ENCODE peak calls at places on chromosome 16, in six cellular contexts. C, T, P, V, U and D are unnamed samples.

GRCh38 chr16:25135239-25135878 is 23.8 kb downstream of the LCMT1 start:
- DNase-seq in C (no peak), T (no peak), P (no peak), V (peak; percentile 63), U (no peak), D (no peak)

GRCh38 chr16:12891836-12892235 is 9.6 kb upstream of the SHISA9 start:
- DNase-seq in C (no peak), T (no peak), P (no peak), V (no peak), U (no peak), D (no peak)

GRCh38 chr16:55711959-55712876 is 56.4 kb downstream of the SLC6A2 start:
- DNase-seq in C (peak; percentile 59), T (no peak), P (peak; percentile 76), V (peak; percentile 7), U (peak; percentile 74), D (peak; percentile 85)

GRCh38 chr16:9256196-9256595 is 164.8 kb downstream of the HAPSTR1 start:
- DNase-seq in C (no peak), T (no peak), P (peak; percentile 56), V (no peak), U (no peak), D (peak; percentile 38)

GRCh38 chr16:4654387-4654901 is 29.8 kb downstream of the MGRN1 start:
- DNase-seq in C (no peak), T (no peak), P (peak; percentile 77), V (no peak), U (no peak), D (peak; percentile 45)

GRCh38 chr16:4176794-4177438 is 60.7 kb upstream of the ADCY9 start:
- DNase-seq in C (no peak), T (no peak), P (no peak), V (no peak), U (no peak), D (no peak)

GRCh38 chr16:79316004-79316458 is 284.5 kb downstream of the MAF start:
- DNase-seq in C (no peak), T (no peak), P (no peak), V (no peak), U (no peak), D (no peak)

GRCh38 chr16:54582631-54583250 is 296.2 kb upstream of the IRX3 start:
- DNase-seq in C (no peak), T (no peak), P (no peak), V (no peak), U (no peak), D (no peak)

GRCh38 chr16:23072084-23072599 is 77.1 kb downstream of the USP31 start:
- DNase-seq in C (peak; percentile 90), T (peak; percentile 66), P (peak; percentile 15), V (peak; percentile 23), U (peak; percentile 92), D (peak; percentile 93)

GRCh38 chr16:12609937-12610699 is 193.6 kb downstream of the CPPED1 start:
- DNase-seq in C (no peak), T (no peak), P (no peak), V (no peak), U (no peak), D (no peak)

GRCh38 chr16:89193021-89193575 is 7.2 kb downstream of the SLC22A31 start:
- DNase-seq in C (peak; percentile 46), T (no peak), P (peak; percentile 51), V (no peak), U (no peak), D (no peak)

GRCh38 chr16:87762071-87762571 is 3.7 kb downstream of the KLHDC4 start:
- DNase-seq in C (no peak), T (no peak), P (no peak), V (no peak), U (no peak), D (no peak)

GRCh38 chr16:13997526-13997925 is 73.6 kb upstream of the MRTFB start:
- DNase-seq in C (no peak), T (no peak), P (no peak), V (no peak), U (no peak), D (no peak)

GRCh38 chr16:86680661-86681439 is 102.5 kb downstream of the FOXL1 start:
- DNase-seq in C (no peak), T (no peak), P (no peak), V (no peak), U (peak; percentile 47), D (no peak)

GRCh38 chr16:84254080-84254479 is 14.3 kb upstream of the KCNG4 start:
- DNase-seq in C (no peak), T (no peak), P (no peak), V (no peak), U (no peak), D (no peak)

GRCh38 chr16:3638916-3639644 is 15.4 kb upstream of the DNASE1 start:
- DNase-seq in C (no peak), T (no peak), P (no peak), V (no peak), U (no peak), D (no peak)

DNA sequence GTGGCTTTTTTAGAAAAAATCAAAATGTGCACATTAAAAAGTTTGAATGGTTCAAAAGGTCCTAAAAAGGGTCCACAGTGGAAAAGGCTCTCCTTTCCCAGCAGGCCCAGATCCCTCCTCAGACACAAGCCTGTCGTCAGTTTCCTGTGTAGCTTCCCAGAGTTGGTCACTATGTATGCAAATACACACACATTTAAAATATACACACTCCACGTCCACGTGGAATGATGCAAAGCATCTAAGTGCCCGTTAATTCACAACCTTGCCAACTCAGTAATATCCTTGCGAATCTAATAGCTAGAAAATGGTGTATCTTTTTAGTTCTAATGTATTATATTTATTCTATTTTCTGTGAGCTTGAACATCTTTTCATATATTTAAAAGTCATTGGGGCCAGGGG is 17.7 kb downstream of the NLRC5 start:
- DNase-seq in C (no peak), T (no peak), P (no peak), V (no peak), U (no peak), D (no peak)
- H3K27ac ChIP-seq in C (no peak overlapping the region), T (no peak overlapping the region), P (no peak overlapping the region), V (no peak overlapping the region), U (no peak overlapping the region), D (no peak overlapping the region)

GRCh38 chr16:66849021-66849420 is 4.8 kb downstream of the CA7 start:
- DNase-seq in C (no peak), T (no peak), P (no peak), V (no peak), U (no peak), D (no peak)

GRCh38 chr16:66850115-66850815 is 6.1 kb downstream of the CA7 start:
- DNase-seq in C (no peak), T (peak; percentile 38), P (no peak), V (no peak), U (no peak), D (no peak)

GRCh38 chr16:66851166-66851964 is 7.2 kb downstream of the CA7 start:
- DNase-seq in C (no peak), T (peak; percentile 38), P (no peak), V (no peak), U (no peak), D (no peak)

GRCh38 chr16:66848172-66848571 is 4.0 kb downstream of the CA7 start:
- DNase-seq in C (no peak), T (no peak), P (no peak), V (no peak), U (no peak), D (no peak)

GRCh38 chr16:66849543-66849942 is 5.3 kb downstream of the CA7 start:
- DNase-seq in C (no peak), T (no peak), P (no peak), V (no peak), U (no peak), D (no peak)
- TF ChIP-seq CTCF in C (no peak), T (no peak), P (no peak), V (no peak), U (no peak), D (no peak)

GRCh38 chr16:81036751-81037350 is 1.2 kb downstream of the ATMIN start:
- DNase-seq in C (peak; percentile 55), T (no peak), P (no peak), V (no peak), U (no peak), D (no peak)

GRCh38 chr16:81041696-81042095 is 6.1 kb downstream of the ATMIN start:
- DNase-seq in C (no peak), T (no peak), P (no peak), V (no peak), U (no peak), D (no peak)

GRCh38 chr16:81040837-81041236 is 5.2 kb downstream of the ATMIN start:
- DNase-seq in C (no peak), T (no peak), P (no peak), V (no peak), U (no peak), D (no peak)

GRCh38 chr16:81035398-81035974 is at the start of gene ATMIN:
- DNase-seq in C (peak; percentile 76), T (peak; percentile 81), P (peak; percentile 94), V (peak; percentile 36), U (peak; percentile 89), D (peak; percentile 90)

DNA sequence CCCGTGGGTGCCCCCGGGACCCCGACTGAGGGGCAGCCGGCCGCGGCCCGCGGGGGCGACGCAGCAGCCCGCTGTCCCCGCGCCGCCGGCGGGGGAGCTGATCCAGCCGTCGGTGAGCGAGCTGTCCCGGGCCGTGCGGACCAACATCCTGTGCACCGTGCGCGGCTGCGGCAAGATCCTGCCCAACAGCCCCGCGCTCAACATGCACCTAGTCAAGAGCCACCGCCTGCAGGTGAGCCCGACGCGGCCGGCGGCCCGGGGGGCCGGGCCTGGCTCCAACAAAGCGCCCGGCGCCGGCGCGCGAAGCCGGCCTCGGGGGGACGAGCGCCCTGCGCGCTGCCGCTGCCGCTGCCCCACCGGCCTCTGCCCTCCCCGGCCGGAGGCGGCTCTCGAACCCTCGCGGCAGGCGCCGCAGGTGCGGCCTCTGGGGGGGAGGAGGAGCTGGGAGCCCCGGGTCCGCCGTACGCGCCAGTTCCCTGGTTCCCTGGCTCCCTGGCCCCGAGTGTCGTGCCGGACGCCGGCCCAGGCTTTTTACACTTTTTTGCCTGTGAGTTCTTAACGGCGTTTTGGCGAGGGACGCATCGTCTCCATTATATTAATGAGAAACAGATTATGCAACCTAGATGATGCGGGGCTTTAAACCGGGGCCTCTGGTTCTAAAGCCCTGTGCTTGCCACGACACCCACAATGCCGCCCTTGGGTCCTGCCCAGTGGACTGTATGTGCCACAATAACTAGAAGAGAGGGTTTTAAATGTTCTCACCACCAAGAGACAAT is 521 bp downstream of the ATMIN start:
- DNase-seq in C (peak; percentile 12), T (no peak), P (peak; percentile 37), V (no peak), U (peak; percentile 72), D (peak; percentile 40)
- H3K27ac ChIP-seq in C (peak overlapping the region; percentile 74), T (peak overlapping the region; percentile 88), P (peak overlapping the region; percentile 77), V (peak overlapping the region; percentile 47), U (peak overlapping the region; percentile 72), D (peak overlapping the region; percentile 76)

DNA sequence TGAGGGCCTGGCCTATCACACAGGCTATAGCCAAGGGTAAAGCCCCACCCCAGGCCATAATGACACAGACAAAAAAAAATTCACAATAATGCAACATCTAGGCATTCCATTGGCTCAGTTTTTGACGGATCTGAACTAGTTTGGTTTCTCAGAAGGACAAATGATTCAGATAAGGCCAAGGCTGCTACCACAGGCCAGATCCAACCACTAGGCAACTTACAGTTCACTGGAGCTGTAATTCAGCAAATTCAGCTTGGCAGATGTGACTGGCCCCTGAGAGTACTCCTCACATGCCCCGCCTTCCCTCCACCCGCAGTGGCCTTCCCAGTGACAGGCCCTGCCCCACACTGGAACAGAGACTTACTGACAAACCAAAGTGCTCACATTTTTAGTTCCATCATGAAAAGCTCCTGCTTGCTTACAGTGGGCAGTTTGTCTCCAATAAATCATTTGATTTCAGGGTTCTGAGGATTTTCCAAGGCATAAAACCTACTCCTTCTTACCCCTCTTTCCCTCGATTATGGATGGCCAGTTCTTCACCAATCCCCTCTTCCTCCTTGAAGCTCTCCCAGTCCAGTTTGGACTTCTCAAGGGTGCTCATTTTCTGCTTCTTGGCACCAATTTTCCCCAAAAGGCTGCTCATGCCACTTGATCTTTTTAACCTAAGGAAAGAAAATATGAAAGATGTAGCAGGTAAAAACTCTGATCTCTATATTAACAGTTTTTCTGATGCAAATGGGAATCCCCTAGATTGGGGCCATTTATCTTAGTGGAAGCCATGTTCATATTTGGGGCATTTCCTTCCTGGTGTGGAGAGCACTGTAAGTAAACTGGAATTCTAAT is 53.3 kb upstream of the BCAR1 start:
- DNase-seq in C (peak; percentile 41), T (no peak), P (peak; percentile 92), V (no peak), U (peak; percentile 68), D (peak; percentile 69)
- TF ChIP-seq CTCF in C (no peak), T (no peak), P (no peak), V (no peak), U (no peak), D (no peak)